ENCODE peak calls at places on chromosomes 13 and 19, in four cellular contexts. F is SK-N-SH, A is HCT116, U is K562. Y is an unnamed sample.

GRCh38 chr13:23610187-23610576 is 40.0 kb downstream of the TNFRSF19 start:
- DNase-seq in F (no peak), A (no peak), U (no peak), Y (no peak)

GRCh38 chr19:47179643-47180310 is 49.1 kb downstream of the SAE1 start:
- DNase-seq in F (no peak), A (no peak), U (no peak), Y (no peak)

GRCh38 chr13:75468098-75468497 is 13.9 kb downstream of the TBC1D4 start:
- DNase-seq in F (no peak), A (no peak), U (no peak), Y (no peak)

GRCh38 chr19:45177817-45178261 is at the start of gene TRAPPC6A:
- DNase-seq in F (no peak), A (no peak), U (no peak), Y (no peak)

GRCh38 chr19:42524943-42525342 is 3.3 kb downstream of the CEACAM1 start:
- DNase-seq in F (no peak), A (no peak), U (no peak), Y (no peak)

GRCh38 chr13:48194392-48194754 is 38.6 kb upstream of the ITM2B start:
- DNase-seq in F (no peak), A (no peak), U (no peak), Y (no peak)

GRCh38 chr13:37277435-37278144 is 172.1 kb upstream of the CSNK1A1L start:
- DNase-seq in F (no peak), A (no peak), U (no peak), Y (no peak)

GRCh38 chr13:25148005-25148798 is 23.9 kb downstream of the AMER2 start:
- DNase-seq in F (no peak), A (no peak), U (no peak), Y (no peak)

GRCh38 chr13:111345682-111346081 is 25.2 kb downstream of the TEX29 start:
- DNase-seq in F (no peak), A (no peak), U (no peak), Y (no peak)

GRCh38 chr13:23433171-23434153 is at the start of gene SACS:
- DNase-seq in F (peak), A (no peak), U (no peak), Y (peak)

GRCh38 chr13:20566917-20567755 is at the start of gene IFT88:
- DNase-seq in F (peak), A (peak), U (peak), Y (peak)

GRCh38 chr13:39410089-39410901 is 192.7 kb downstream of the LHFPL6 start:
- DNase-seq in F (no peak), A (no peak), U (no peak), Y (no peak)

GRCh38 chr13:112368883-112369282 is 7.3 kb upstream of the SPACA7 start:
- DNase-seq in F (no peak), A (no peak), U (no peak), Y (no peak)

GRCh38 chr19:58559275-58560006 is 1.0 kb upstream of the UBE2M start:
- DNase-seq in F (peak), A (peak), U (peak), Y (peak)

GRCh38 chr19:43620061-43621001 is 902 bp upstream of the ZNF428 start:
- DNase-seq in F (no peak), A (no peak), U (peak), Y (no peak)

GRCh38 chr13:104961246-104961645 is 1574.2 kb downstream of the EFNB2 start:
- DNase-seq in F (no peak), A (no peak), U (no peak), Y (no peak)

DNA sequence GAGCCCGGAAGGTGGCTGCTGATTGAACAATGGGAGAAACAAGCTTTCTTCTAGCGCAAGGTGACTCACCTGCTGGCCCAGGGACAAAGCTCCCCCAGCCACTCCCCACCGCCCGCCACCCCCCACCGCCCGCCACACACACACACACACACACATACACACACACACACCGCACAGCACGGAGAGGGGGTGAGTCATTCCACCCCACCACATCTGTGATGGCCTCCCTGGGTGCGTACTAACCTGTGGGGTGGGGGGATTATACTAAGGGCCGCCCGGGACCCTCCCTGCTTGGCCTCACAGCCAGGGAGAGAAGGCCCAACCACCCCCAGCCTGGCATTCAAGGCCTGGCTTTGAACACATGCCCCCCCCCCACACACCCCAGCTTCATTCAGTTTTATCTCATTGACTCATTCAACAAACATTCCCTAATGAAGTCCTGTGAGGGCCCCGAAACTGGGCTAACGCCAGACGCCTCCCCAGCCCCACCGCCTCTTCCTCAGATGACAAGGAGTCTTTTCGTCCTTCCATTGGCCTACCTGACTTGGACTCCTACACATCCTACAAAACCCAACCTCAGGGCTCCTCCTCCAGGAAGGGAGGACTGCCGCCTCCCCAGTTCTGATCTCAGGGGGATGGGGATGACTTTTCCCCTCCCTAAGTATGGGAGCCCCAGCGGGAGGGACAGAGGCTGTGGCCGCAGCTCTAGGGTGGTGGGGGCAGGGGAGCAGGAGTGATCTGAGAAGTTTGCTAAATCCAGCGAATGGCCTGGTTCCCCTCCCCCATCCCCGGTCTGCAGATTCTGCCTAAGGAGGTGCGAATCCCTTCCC is 5.8 kb upstream of the ONECUT3 start:
- DNase-seq in F (no peak), A (peak), U (peak), Y (no peak)
- TF ChIP-seq JUND in F (no peak), A (peak), U (peak), Y (no peak)

GRCh38 chr19:8367327-8368001 is 3.5 kb downstream of the ANGPTL4 start:
- DNase-seq in F (peak), A (no peak), U (peak), Y (peak)
- TF ChIP-seq JUND in F (no peak), A (peak), U (no peak), Y (no peak)

DNA sequence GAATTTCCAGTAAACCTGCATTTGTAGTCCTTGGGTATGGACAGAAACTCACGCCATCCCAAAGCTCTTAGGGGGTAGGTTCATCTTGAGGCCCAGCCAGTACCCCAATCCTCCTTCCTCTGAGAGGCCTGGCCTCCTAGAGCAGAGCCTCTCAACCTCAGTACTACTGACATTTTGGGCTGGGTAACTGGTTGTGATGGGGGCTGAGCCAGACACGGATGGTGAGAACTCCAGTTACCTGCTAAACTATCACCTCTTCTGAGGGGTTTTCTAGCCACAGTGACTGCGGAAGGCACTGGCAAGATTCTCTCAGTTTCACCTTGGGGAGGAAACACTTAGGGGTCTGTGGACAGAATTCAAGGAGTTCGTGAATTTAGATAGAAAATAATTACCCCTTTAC is 156.2 kb downstream of the CACNA1A start:
- DNase-seq in F (no peak), A (no peak), U (no peak), Y (no peak)
- TF ChIP-seq JUND in F (no peak), A (no peak), U (no peak), Y (no peak)

GRCh38 chr13:51192348-51192747 is 29.9 kb upstream of the FAM124A start:
- DNase-seq in F (no peak), A (no peak), U (no peak), Y (no peak)
- TF ChIP-seq JUND in F (no peak), A (no peak), U (no peak), Y (no peak)

DNA sequence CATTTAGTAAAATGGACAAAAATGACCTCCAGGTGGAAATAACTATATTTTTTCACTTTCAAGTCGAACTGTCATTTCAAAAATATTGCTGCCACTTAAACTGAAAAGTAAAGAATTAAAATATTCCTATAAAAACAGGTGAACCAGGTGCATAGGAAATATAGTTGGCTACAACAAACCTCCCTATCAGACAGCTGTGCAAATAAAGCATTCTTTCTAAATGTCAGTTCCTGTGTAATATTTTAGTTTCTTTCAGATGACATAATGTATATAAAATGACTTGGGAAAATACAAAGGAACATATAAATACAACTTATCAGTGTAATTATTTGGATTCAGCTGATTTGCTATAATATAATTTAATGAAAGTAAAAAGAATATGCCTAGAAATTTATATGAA is 403.5 kb upstream of the GPC6 start:
- DNase-seq in F (no peak), A (no peak), U (no peak), Y (no peak)
- TF ChIP-seq JUND in F (no peak), A (no peak), U (no peak), Y (no peak)

GRCh38 chr19:4089400-4089908 is 22.8 kb upstream of the ZBTB7A start:
- DNase-seq in F (no peak), A (no peak), U (no peak), Y (no peak)

GRCh38 chr19:4088065-4088679 is 21.5 kb upstream of the ZBTB7A start:
- DNase-seq in F (no peak), A (no peak), U (no peak), Y (no peak)

GRCh38 chr19:4089946-4090345 is 23.2 kb upstream of the ZBTB7A start:
- DNase-seq in F (no peak), A (no peak), U (no peak), Y (no peak)

GRCh38 chr19:4088975-4089374 is 22.3 kb upstream of the ZBTB7A start:
- DNase-seq in F (no peak), A (no peak), U (peak), Y (no peak)

DNA sequence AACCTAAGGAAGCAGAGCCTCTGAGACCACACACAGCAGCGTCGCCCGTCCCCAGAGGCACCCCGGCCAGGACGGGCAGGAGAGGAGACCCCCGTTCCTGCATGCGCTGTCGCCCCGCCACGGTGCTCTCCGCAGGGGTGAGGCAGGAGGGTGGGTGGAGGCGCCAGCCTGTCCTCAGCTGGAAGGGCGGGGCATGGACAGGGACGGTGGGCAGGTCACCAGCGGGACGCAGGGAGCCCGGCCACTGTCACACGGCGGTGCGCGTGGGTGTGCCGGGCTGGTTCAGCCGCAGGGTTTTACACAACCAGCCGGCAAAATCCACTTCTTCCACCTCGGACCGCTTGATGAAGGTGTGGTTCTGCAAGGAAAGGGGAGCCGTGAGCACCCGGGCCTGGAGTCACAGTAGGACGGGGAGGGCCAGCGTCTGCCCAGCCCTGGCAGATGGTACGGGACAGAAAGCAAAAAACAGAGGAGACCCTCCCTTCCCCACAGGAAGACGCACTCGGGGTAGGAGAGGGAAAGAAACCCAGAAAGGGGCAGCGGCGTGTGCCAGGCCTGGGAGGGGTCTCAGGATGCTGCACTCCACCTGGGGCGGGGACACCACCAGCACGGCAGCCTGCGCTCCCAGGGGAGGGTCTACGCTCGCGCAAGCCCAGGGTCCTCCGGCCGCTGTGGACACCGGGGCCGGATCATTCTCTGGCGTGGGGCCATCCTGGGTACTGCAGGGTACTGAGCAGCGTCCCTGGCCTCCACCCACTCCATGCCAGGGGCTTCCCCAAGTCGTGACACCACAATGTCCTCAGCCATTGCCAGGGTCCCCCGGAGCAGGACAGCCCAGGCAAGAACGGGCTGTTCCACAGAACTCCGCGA is 23.9 kb upstream of the ZBTB7A start:
- DNase-seq in F (no peak), A (no peak), U (no peak), Y (no peak)
- TF ChIP-seq JUND in F (no peak), A (no peak), U (no peak), Y (no peak)

DNA sequence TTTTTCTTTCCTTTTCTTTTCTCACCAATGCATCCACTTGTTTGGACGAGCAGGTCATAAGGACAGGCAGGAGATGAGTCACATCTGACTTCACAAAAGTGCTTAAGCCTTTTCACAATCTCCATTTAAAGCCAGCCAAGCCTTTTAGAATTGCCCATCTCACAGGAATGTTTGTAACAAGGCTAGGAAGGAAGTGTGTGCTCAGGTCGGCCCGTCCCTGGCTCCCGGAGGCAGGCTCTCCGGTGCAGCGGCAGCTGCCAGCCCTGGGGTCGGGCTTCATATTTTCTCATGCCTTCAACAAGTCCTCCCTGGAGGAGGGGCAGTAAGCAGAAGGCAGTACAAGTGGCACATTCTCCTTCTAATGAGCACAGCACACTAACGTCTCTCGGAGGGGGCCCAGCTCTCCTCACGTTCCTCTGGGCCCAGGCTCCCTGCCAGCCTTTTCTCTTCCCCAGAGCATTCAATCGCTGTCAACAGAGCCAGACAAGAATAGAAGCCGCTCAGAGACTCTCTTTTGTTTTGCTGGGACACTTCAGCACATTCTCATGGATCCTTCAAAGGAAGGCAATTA is 180.5 kb downstream of the COL4A1 start:
- DNase-seq in F (no peak), A (no peak), U (no peak), Y (peak)
- TF ChIP-seq JUND in F (peak), A (no peak), U (no peak), Y (no peak)